ENCODE peak calls at places on chromosomes 6 and 20, in ten cellular contexts. Y is tibial nerve, S is Peyer's patch, L is heart left ventricle, M is body of pancreas, N is upper lobe of left lung, J is testis, K is K562, I is ovary, R is IMR-90. V is an unnamed sample. For H3K4me1, the result is how much of the 10 kb centered on the place peaks cover.

GRCh38 chr20:47686545-47686944 is 98.7 kb downstream of the SULF2 start:
- DNase-seq in Y (no peak), N (no peak), L (no peak), J (no peak), S (no peak), K (no peak), I (no peak), R (peak), M (no peak), V (no peak)

GRCh38 chr20:61964675-61965605 is 100.7 kb downstream of the TAF4 start:
- DNase-seq in R (no peak), Y (no peak), K (no peak), N (no peak), I (peak), S (peak), L (peak), J (peak), M (no peak), V (no peak)

GRCh38 chr6:132919476-132919875 is 105.1 kb downstream of the RPS12 start:
- DNase-seq in K (no peak), R (peak), N (no peak), S (peak), J (peak), I (peak), M (peak), Y (peak), L (peak), V (no peak)

GRCh38 chr6:33857301-33858052 is 53.7 kb upstream of the MLN start:
- DNase-seq in S (no peak), L (no peak), I (no peak), R (no peak), M (no peak), J (no peak), K (no peak), Y (no peak), N (no peak), V (no peak)

GRCh38 chr6:148869589-148869988 is 122.8 kb downstream of the UST start:
- DNase-seq in K (no peak), M (no peak), S (no peak), Y (no peak), R (peak), N (no peak), I (no peak), L (no peak), J (no peak), V (no peak)

GRCh38 chr6:167734662-167735497 is 91.8 kb upstream of the AFDN start:
- DNase-seq in M (no peak), J (no peak), I (no peak), K (no peak), S (peak), Y (no peak), R (no peak), L (no peak), N (peak), V (no peak)

GRCh38 chr6:158321960-158322359 is 9.7 kb downstream of the TULP4 start:
- DNase-seq in R (peak), M (no peak), Y (no peak), S (no peak), L (no peak), I (no peak), J (no peak), N (no peak), K (no peak), V (no peak)

GRCh38 chr6:157557541-157557940 is 176.6 kb downstream of the ZDHHC14 start:
- DNase-seq in K (no peak), M (no peak), S (peak), L (no peak), I (no peak), R (no peak), N (no peak), Y (no peak), J (no peak), V (no peak)

GRCh38 chr6:138455746-138456392 is 43.4 kb downstream of the NHSL1 start:
- DNase-seq in M (peak), N (no peak), S (peak), L (no peak), K (no peak), J (no peak), I (no peak), R (peak), Y (no peak), V (no peak)

GRCh38 chr20:34102342-34102741 is 9.7 kb downstream of the EIF2S2 start:
- DNase-seq in L (no peak), Y (no peak), K (no peak), J (no peak), N (no peak), R (no peak), S (no peak), I (no peak), M (no peak), V (no peak)

GRCh38 chr6:1007159-1007558 is 304.7 kb upstream of the FOXQ1 start:
- DNase-seq in S (no peak), R (no peak), L (no peak), Y (no peak), M (no peak), N (no peak), I (no peak), J (no peak), K (no peak), V (no peak)

GRCh38 chr6:157054531-157054979 is 268.8 kb downstream of the TMEM242 start:
- DNase-seq in K (no peak), R (no peak), J (no peak), S (no peak), I (no peak), M (no peak), Y (no peak), L (no peak), N (no peak), V (no peak)

GRCh38 chr6:63802606-63803206 is 167.1 kb downstream of the PHF3 start:
- DNase-seq in N (no peak), J (no peak), S (no peak), L (no peak), Y (no peak), M (peak), I (no peak), K (peak), R (peak), V (no peak)

GRCh38 chr6:121767254-121767653 is 331.8 kb downstream of the GJA1 start:
- DNase-seq in Y (no peak), L (no peak), J (no peak), K (no peak), N (no peak), I (no peak), S (no peak), M (no peak), R (peak), V (no peak)

GRCh38 chr6:50913105-50913770 is 94.6 kb downstream of the TFAP2B start:
- DNase-seq in J (no peak), R (no peak), Y (no peak), N (peak), S (no peak), M (no peak), I (no peak), K (no peak), L (no peak), V (no peak)

GRCh38 chr6:39884696-39885095 is 49.6 kb downstream of the MOCS1 start:
- DNase-seq in M (no peak), K (no peak), J (no peak), S (no peak), L (no peak), N (no peak), I (no peak), Y (no peak), R (peak), V (no peak)

GRCh38 chr6:35148167-35148741 is 7.1 kb upstream of the TCP11 start:
- DNase-seq in Y (no peak), N (no peak), I (no peak), R (peak), L (no peak), S (no peak), J (no peak), K (no peak), M (no peak), V (no peak)

GRCh38 chr20:47066484-47067270 is 172.0 kb downstream of the EYA2 start:
- DNase-seq in M (no peak), K (no peak), S (no peak), N (no peak), I (no peak), L (no peak), R (peak), Y (peak), J (no peak), V (no peak)

GRCh38 chr20:50541606-50542041 is 31.4 kb downstream of the PTPN1 start:
- DNase-seq in R (no peak), Y (no peak), J (no peak), K (no peak), M (no peak), N (no peak), S (peak), L (no peak), I (no peak), V (no peak)

GRCh38 chr6:20827798-20828197 is 293.5 kb downstream of the CDKAL1 start:
- DNase-seq in J (no peak), I (no peak), L (no peak), Y (no peak), R (peak), K (no peak), S (no peak), M (no peak), N (no peak), V (no peak)

GRCh38 chr20:37418591-37418990 is 72.7 kb downstream of the SRC start:
- DNase-seq in R (no peak), J (no peak), K (no peak), M (no peak), N (no peak), L (no peak), S (no peak), Y (no peak), I (no peak), V (no peak)

GRCh38 chr20:21435576-21435975 is 38.2 kb upstream of the NKX2-4 start:
- DNase-seq in K (no peak), L (no peak), N (no peak), M (no peak), R (no peak), S (no peak), Y (no peak), J (no peak), I (no peak), V (no peak)

GRCh38 chr20:24693466-24694156 is 224.2 kb downstream of the SYNDIG1 start:
- DNase-seq in J (peak), N (no peak), R (no peak), S (peak), I (no peak), Y (no peak), M (no peak), L (no peak), K (no peak), V (peak)

GRCh38 chr6:79797912-79798311 is 149.4 kb downstream of the ELOVL4 start:
- DNase-seq in K (no peak), J (no peak), L (no peak), I (no peak), M (no peak), Y (no peak), S (no peak), N (no peak), R (no peak), V (no peak)

GRCh38 chr20:38452880-38453624 is 17.9 kb upstream of the SNHG17 start:
- DNase-seq in Y (no peak), L (no peak), R (peak), I (no peak), J (no peak), N (no peak), S (no peak), K (peak), M (no peak), V (no peak)

GRCh38 chr6:78561015-78561414 is 306.3 kb upstream of the IRAK1BP1 start:
- DNase-seq in Y (no peak), R (peak), K (no peak), L (no peak), J (no peak), M (no peak), I (no peak), S (no peak), N (no peak), V (no peak)

GRCh38 chr20:44406572-44407100 is 51.1 kb downstream of the HNF4A start:
- DNase-seq in M (no peak), K (no peak), L (no peak), S (peak), Y (no peak), N (no peak), I (no peak), R (no peak), J (no peak), V (no peak)

GRCh38 chr20:44405246-44405645 is 49.7 kb downstream of the HNF4A start:
- DNase-seq in N (no peak), K (no peak), J (no peak), L (no peak), Y (no peak), R (no peak), I (no peak), M (no peak), S (no peak), V (no peak)

GRCh38 chr20:44404204-44405181 is 49.0 kb downstream of the HNF4A start:
- DNase-seq in I (no peak), N (no peak), L (no peak), K (no peak), Y (no peak), M (no peak), J (no peak), R (no peak), S (no peak), V (no peak)

GRCh38 chr20:44407402-44408184 is 52.1 kb downstream of the HNF4A start:
- DNase-seq in L (no peak), I (no peak), S (peak), M (peak), N (no peak), J (no peak), K (peak), R (peak), Y (no peak), V (no peak)

DNA sequence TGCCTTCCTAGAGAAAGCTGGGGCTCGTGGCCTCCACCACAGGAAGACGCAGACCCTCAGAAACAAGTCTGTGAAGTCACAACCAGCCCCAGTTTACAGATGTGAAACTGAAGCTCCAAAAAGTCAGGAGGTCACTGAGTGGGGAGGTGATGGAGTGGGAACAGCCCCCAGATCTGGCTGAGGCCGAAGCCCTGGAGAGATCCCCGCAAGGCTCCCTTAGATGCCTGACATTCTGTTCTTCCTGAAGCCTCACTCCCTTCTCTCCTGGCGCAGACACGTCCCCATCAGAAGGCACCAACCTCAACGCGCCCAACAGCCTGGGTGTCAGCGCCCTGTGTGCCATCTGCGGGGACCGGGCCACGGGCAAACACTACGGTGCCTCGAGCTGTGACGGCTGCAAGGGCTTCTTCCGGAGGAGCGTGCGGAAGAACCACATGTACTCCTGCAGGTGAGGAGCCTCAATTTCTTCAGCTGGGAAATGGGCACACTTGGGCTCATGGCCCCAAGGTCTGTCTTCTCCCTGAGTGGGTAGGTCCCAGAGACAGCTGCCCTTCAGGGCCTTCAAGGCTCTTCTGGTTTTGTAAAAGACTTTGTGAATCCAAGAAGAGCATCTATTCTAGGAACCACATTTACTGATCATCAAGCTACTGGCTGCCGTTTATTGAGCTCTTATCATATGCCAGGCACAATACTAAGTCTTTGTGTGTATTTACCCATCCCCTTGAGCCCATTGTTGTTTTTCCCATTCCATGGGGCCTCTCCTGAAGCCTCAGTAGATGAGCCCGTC is 50.5 kb downstream of the HNF4A start:
- DNase-seq in S (no peak), I (no peak), K (no peak), N (no peak), J (no peak), L (no peak), R (no peak), Y (no peak), M (no peak), V (no peak)
- H3K4me1 ChIP-seq in S (under half), I (under half), K (under half), N (under half), J (under half), L (under half), R (under half), Y (under half), M (under half), V (under half)

GRCh38 chr6:162727347-162728176 is at the start of the genes PACRG and PRKN:
- DNase-seq in S (peak), R (peak), K (peak), M (peak), J (peak), N (peak), L (peak), I (peak), Y (peak), V (peak)
- TF ChIP-seq POLR2A in S (peak), R (peak), K (peak), M (peak), J (peak), N (no peak), L (peak), I (peak), Y (peak), V (peak)

DNA sequence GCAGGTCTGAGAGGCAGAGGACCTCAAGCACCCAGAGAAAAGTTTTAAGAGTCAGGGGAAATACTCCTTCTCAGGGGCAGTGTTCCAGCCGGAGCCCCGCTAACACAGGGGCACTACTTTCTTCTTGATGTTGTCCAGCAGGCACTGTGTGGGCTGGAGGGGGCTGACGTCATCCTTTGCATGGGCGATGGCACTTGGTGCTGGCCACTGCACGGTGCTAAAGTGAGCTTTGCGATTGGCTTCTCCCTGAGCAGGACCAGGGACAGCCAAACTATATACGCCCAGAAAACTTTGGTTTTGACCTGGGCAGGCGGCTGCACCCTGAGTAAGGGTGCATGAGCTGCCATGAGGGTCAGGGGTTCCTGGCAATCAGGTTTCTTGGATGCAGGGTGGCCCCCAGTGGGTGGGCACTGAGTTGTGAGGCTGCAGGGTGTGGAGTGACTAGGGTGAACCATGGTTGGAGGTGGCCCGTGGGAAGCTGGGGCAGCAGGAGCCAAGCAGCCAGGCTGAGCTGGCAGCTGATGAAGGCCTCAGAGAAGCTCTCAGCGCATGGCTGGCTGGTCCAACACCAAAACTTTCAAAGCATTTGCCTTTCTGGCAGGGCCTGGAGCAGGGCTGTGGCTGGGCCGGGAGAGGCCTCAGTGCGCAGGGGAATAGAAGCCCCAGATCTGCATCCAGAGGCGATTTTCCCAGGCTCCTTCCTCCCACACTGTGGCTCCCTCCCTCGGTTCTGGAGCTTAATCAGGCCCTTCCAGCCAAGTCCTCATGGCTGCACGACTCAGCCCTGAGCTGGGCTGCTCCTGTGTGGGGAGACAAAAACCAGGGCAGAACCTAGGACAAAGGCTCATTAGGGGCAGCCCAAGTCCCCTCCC is 18.3 kb downstream of the MRPS18A start:
- DNase-seq in L (peak), I (peak), S (no peak), N (peak), J (peak), Y (peak), M (peak), R (peak), K (no peak), V (peak)
- H3K4me1 ChIP-seq in L (under half), I (under half), S (under half), N (under half), J (under half), Y (under half), M (half or more), R (under half), K (under half), V (under half)

DNA sequence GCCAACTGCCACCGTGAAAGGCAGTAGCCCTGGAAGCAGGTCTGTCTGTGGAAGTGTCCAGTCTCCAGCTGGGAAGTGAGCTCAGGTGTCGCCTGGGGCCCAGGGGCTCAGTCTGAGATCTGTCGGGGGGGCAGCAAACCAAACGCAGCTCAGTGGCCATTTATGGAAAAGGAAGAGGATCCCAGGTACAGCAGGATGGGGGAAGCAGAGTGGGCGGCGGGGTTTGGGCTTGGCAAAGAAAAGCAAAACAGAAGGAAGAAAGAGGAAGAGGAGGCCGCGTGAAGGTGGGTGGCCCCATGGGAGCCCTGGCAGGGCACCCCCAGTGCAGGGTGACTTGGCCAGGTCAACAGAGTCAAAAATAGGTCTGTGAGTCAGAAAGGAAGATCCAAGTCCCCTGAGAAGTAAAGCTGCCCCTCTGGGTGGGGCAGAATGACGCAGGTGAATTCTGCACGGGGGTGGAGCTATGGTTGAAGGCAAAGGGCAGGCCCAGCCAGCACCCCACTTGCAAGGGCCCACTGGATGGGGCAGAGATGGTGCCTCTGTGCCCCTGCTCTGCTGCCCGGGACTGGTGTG is 5.3 kb downstream of the PXDC1 start:
- DNase-seq in Y (no peak), J (no peak), N (no peak), R (no peak), M (no peak), K (no peak), S (peak), I (no peak), L (no peak), V (no peak)
- TF ChIP-seq POLR2A in Y (no peak), J (no peak), N (no peak), R (no peak), M (no peak), K (no peak), S (no peak), I (no peak), L (no peak), V (no peak)

V was measured in suprapubic skin.